ENCODE peak calls at places on chromosomes 4 and X, in six cellular contexts. L is skeletal muscle cell; H is LoVo; C is activated CD4-positive, CD25-positive, alpha-beta regulatory T cell; X is T-helper 1 cell; V is GM12892. A is an unnamed sample.

GRCh38 chr4:141501395-141501794 is 135.0 kb upstream of the IL15 start:
- DNase-seq in L (peak), H (no peak), C (no peak), X (no peak), V (no peak), A (no peak)

GRCh38 chr4:16484711-16485110 is 258.4 kb upstream of the TAPT1 start:
- DNase-seq in L (no peak), H (no peak), C (no peak), X (no peak), V (no peak), A (no peak)

GRCh38 chr4:978957-979701 is 5.8 kb upstream of the DGKQ start:
- DNase-seq in L (no peak), H (no peak), C (no peak), X (no peak), V (no peak), A (no peak)

GRCh38 chr4:76765473-76766183 is 132.3 kb downstream of the SOWAHB start:
- DNase-seq in L (no peak), H (no peak), C (no peak), X (peak), V (no peak), A (no peak)

GRCh38 chrX:49187028-49187394 is 838 bp upstream of the PRICKLE3 start:
- DNase-seq in L (no peak), H (no peak), C (no peak), X (no peak), V (no peak), A (no peak)

GRCh38 chr4:76148142-76148849 is at the start of gene NUP54:
- DNase-seq in L (peak), H (peak), C (peak), X (peak), V (peak), A (peak)

GRCh38 chr4:143618811-143619210 is 81.7 kb downstream of the FREM3 start:
- DNase-seq in L (no peak), H (no peak), C (no peak), X (no peak), V (no peak), A (no peak)

GRCh38 chr4:2482693-2483092 is 13.8 kb downstream of the RNF4 start:
- DNase-seq in L (peak), H (no peak), C (no peak), X (peak), V (peak), A (no peak)

GRCh38 chr4:70559216-70559830 is 32.7 kb upstream of the AMBN start:
- DNase-seq in L (no peak), H (peak), C (no peak), X (peak), V (peak), A (peak)

GRCh38 chr4:140603286-140603685 is 34.5 kb upstream of the UCP1 start:
- DNase-seq in L (no peak), H (no peak), C (no peak), X (no peak), V (no peak), A (no peak)

GRCh38 chr4:183867247-183867646 is 37.9 kb upstream of the STOX2 start:
- DNase-seq in L (no peak), H (no peak), C (no peak), X (no peak), V (no peak), A (no peak)

GRCh38 chr4:14110407-14110806 is 482.9 kb upstream of the BOD1L1 start:
- DNase-seq in L (peak), H (no peak), C (no peak), X (no peak), V (no peak), A (no peak)

GRCh38 chr4:152572417-152573086 is 36.7 kb upstream of the FBXW7 start:
- DNase-seq in L (peak), H (peak), C (no peak), X (no peak), V (no peak), A (no peak)

GRCh38 chrX:23505531-23506303 is 161.6 kb upstream of the PRDX4 start:
- DNase-seq in L (no peak), H (no peak), C (no peak), X (no peak), V (no peak), A (no peak)

GRCh38 chr4:156970501-156971167 is 965 bp downstream of the PDGFC start:
- DNase-seq in L (no peak), H (peak), C (no peak), X (no peak), V (no peak), A (peak)

GRCh38 chr4:86531440-86531839 is 62.7 kb upstream of the PTPN13 start:
- DNase-seq in L (no peak), H (no peak), C (no peak), X (no peak), V (no peak), A (no peak)

GRCh38 chrX:35289952-35290351 is 347.4 kb downstream of the FAM47B start:
- DNase-seq in L (no peak), H (no peak), C (no peak), X (no peak), V (no peak), A (no peak)

GRCh38 chrX:146615807-146616206 is 193.8 kb upstream of the CXorf51B start:
- DNase-seq in L (no peak), H (no peak), C (no peak), X (no peak), V (no peak), A (no peak)

GRCh38 chrX:99572711-99573110 is 837.4 kb downstream of the PCDH19 start:
- DNase-seq in L (no peak), H (no peak), C (no peak), X (no peak), V (no peak), A (no peak)

GRCh38 chr4:173446416-173446815 is 47.5 kb upstream of the SCRG1 start:
- DNase-seq in L (no peak), H (no peak), C (no peak), X (no peak), V (peak), A (no peak)

GRCh38 chr4:37981425-37981824 is 21.2 kb downstream of the PTTG2 start:
- DNase-seq in L (no peak), H (no peak), C (no peak), X (no peak), V (no peak), A (no peak)

GRCh38 chrX:27976284-27976683 is 5.0 kb downstream of the DCAF8L1 start:
- DNase-seq in L (peak), H (no peak), C (no peak), X (no peak), V (no peak), A (no peak)

GRCh38 chr4:90159193-90159592 is 32.0 kb downstream of the CCSER1 start:
- DNase-seq in L (no peak), H (peak), C (no peak), X (no peak), V (no peak), A (no peak)

GRCh38 chr4:138736362-138736761 is 279.2 kb upstream of the NOCT start:
- DNase-seq in L (no peak), H (no peak), C (no peak), X (no peak), V (no peak), A (no peak)

GRCh38 chrX:125926295-125926694 is 239.8 kb downstream of the DCAF12L2 start:
- DNase-seq in L (no peak), H (no peak), C (no peak), X (no peak), V (no peak), A (no peak)